ENCODE peak calls at places on chromosome 1, in five cellular contexts. P, M, E, I and B are unnamed samples.

GRCh38 chr1:184296466-184297243 is 90.2 kb upstream of the C1orf21 start:
- DNase-seq in P (peak; percentile 99), M (peak; percentile 23), E (peak; percentile 87), I (peak; percentile 86), B (peak; percentile 94)

GRCh38 chr1:21567241-21568005 is 58.2 kb downstream of the ALPL start:
- DNase-seq in P (peak; percentile 45), M (no peak), E (peak; percentile 87), I (no peak), B (peak; percentile 98)

GRCh38 chr1:59446257-59446901 is 149.5 kb downstream of the FGGY start:
- DNase-seq in P (peak; percentile 83), M (no peak), E (peak; percentile 75), I (no peak), B (peak; percentile 97)

GRCh38 chr1:51331206-51332100 is 1.1 kb upstream of the TTC39A start:
- DNase-seq in P (peak; percentile 29), M (no peak), E (no peak), I (no peak), B (peak; percentile 54)

GRCh38 chr1:25018110-25018470 is 88.0 kb upstream of the RUNX3 start:
- DNase-seq in P (no peak), M (no peak), E (no peak), I (no peak), B (no peak)

GRCh38 chr1:116667577-116668105 is at the start of gene IGSF3:
- DNase-seq in P (peak; percentile 34), M (no peak), E (no peak), I (peak; percentile 63), B (peak; percentile 23)

GRCh38 chr1:9181990-9182783 is 52.4 kb upstream of the H6PD start:
- DNase-seq in P (peak; percentile 64), M (no peak), E (no peak), I (no peak), B (peak; percentile 44)

GRCh38 chr1:218481116-218481775 is 136.1 kb downstream of the TGFB2 start:
- DNase-seq in P (peak; percentile 51), M (no peak), E (no peak), I (no peak), B (no peak)

GRCh38 chr1:155970531-155971167 is 7.7 kb downstream of the ARHGEF2 start:
- DNase-seq in P (peak; percentile 70), M (peak; percentile 81), E (no peak), I (no peak), B (peak; percentile 95)

GRCh38 chr1:97170296-97170695 is 448.7 kb downstream of the PTBP2 start:
- DNase-seq in P (no peak), M (no peak), E (no peak), I (no peak), B (no peak)

GRCh38 chr1:162055062-162055461 is 14.4 kb upstream of the NOS1AP start:
- DNase-seq in P (peak; percentile 74), M (no peak), E (no peak), I (no peak), B (peak; percentile 86)

GRCh38 chr1:225700164-225700740 is 47.3 kb upstream of the ENAH start:
- DNase-seq in P (peak; percentile 95), M (no peak), E (peak; percentile 99), I (no peak), B (peak; percentile 100)

GRCh38 chr1:63112155-63112914 is 210.0 kb upstream of the FOXD3 start:
- DNase-seq in P (peak; percentile 59), M (no peak), E (peak; percentile 79), I (no peak), B (peak; percentile 83)

GRCh38 chr1:213513006-213513405 is 462.0 kb downstream of the RPS6KC1 start:
- DNase-seq in P (no peak), M (no peak), E (no peak), I (no peak), B (no peak)

GRCh38 chr1:46523556-46524443 is 27.6 kb downstream of the KNCN start:
- DNase-seq in P (no peak), M (no peak), E (no peak), I (peak; percentile 67), B (no peak)

GRCh38 chr1:181776044-181776443 is 285.5 kb downstream of the ZNF648 start:
- DNase-seq in P (no peak), M (no peak), E (no peak), I (no peak), B (no peak)

GRCh38 chr1:212665241-212666115 is 34.2 kb downstream of the BATF3 start:
- DNase-seq in P (peak; percentile 87), M (peak; percentile 72), E (peak; percentile 28), I (peak; percentile 78), B (peak; percentile 85)

GRCh38 chr1:108089482-108089881 is 110.7 kb downstream of the SLC25A24 start:
- DNase-seq in P (no peak), M (no peak), E (no peak), I (no peak), B (no peak)